ENCODE peak calls at places on chromosomes 13 and 19, in nine cellular contexts. One of them, this sample, is unnamed.

GRCh38 chr13:49539313-49539712 is 43.6 kb downstream of the PHF11 start:
- DNase-seq in RWPE2: no peak
- DNase-seq in Panc1: no peak
- DNase-seq in tibial artery: no peak
- DNase-seq in IMR-90: peak; percentile 20
- DNase-seq in hepatocyte: no peak
- DNase-seq in stomach: no peak
- DNase-seq in left ventricle myocardium inferior: no peak
- DNase-seq in thoracic aorta: no peak
- DNase-seq in this sample: no peak

GRCh38 chr13:98778749-98779148 is 26.3 kb upstream of the SLC15A1 start:
- DNase-seq in IMR-90: no peak
- DNase-seq in stomach: no peak
- DNase-seq in Panc1: no peak
- DNase-seq in hepatocyte: no peak
- DNase-seq in RWPE2: no peak
- DNase-seq in thoracic aorta: no peak
- DNase-seq in left ventricle myocardium inferior: no peak
- DNase-seq in tibial artery: no peak
- DNase-seq in this sample: no peak

GRCh38 chr13:80840313-80840976 is 499.5 kb upstream of the SPRY2 start:
- DNase-seq in tibial artery: peak; percentile 30
- DNase-seq in stomach: no peak
- DNase-seq in IMR-90: no peak
- DNase-seq in thoracic aorta: no peak
- DNase-seq in Panc1: no peak
- DNase-seq in left ventricle myocardium inferior: no peak
- DNase-seq in hepatocyte: no peak
- DNase-seq in RWPE2: no peak
- DNase-seq in this sample: no peak

GRCh38 chr19:24053601-24054000 is 33.4 kb upstream of the ZNF254 start:
- DNase-seq in thoracic aorta: no peak
- DNase-seq in RWPE2: no peak
- DNase-seq in stomach: no peak
- DNase-seq in left ventricle myocardium inferior: no peak
- DNase-seq in hepatocyte: no peak
- DNase-seq in IMR-90: no peak
- DNase-seq in Panc1: no peak
- DNase-seq in tibial artery: no peak
- DNase-seq in this sample: no peak

GRCh38 chr19:53389591-53390377 is 5.2 kb upstream of the ZNF765 start:
- DNase-seq in thoracic aorta: no peak
- DNase-seq in stomach: no peak
- DNase-seq in RWPE2: no peak
- DNase-seq in hepatocyte: no peak
- DNase-seq in tibial artery: no peak
- DNase-seq in Panc1: no peak
- DNase-seq in IMR-90: no peak
- DNase-seq in left ventricle myocardium inferior: no peak
- DNase-seq in this sample: no peak

GRCh38 chr13:76971215-76971614 is 20.7 kb upstream of the CLN5 start:
- DNase-seq in tibial artery: no peak
- DNase-seq in RWPE2: no peak
- DNase-seq in Panc1: no peak
- DNase-seq in thoracic aorta: no peak
- DNase-seq in stomach: no peak
- DNase-seq in left ventricle myocardium inferior: no peak
- DNase-seq in hepatocyte: no peak
- DNase-seq in IMR-90: no peak
- DNase-seq in this sample: no peak

GRCh38 chr13:50915562-50915961 is 6.0 kb downstream of the RNASEH2B start:
- DNase-seq in stomach: no peak
- DNase-seq in Panc1: no peak
- DNase-seq in hepatocyte: no peak
- DNase-seq in left ventricle myocardium inferior: no peak
- DNase-seq in IMR-90: no peak
- DNase-seq in thoracic aorta: no peak
- DNase-seq in RWPE2: no peak
- DNase-seq in tibial artery: no peak
- DNase-seq in this sample: no peak

GRCh38 chr13:30121666-30122065 is 185.7 kb downstream of the KATNAL1 start:
- DNase-seq in RWPE2: no peak
- DNase-seq in thoracic aorta: no peak
- DNase-seq in hepatocyte: no peak
- DNase-seq in left ventricle myocardium inferior: no peak
- DNase-seq in tibial artery: no peak
- DNase-seq in IMR-90: no peak
- DNase-seq in stomach: no peak
- DNase-seq in Panc1: no peak
- DNase-seq in this sample: no peak

GRCh38 chr13:40228981-40229380 is 437.5 kb downstream of the FOXO1 start:
- DNase-seq in RWPE2: no peak
- DNase-seq in IMR-90: no peak
- DNase-seq in left ventricle myocardium inferior: no peak
- DNase-seq in Panc1: no peak
- DNase-seq in thoracic aorta: no peak
- DNase-seq in hepatocyte: no peak
- DNase-seq in tibial artery: no peak
- DNase-seq in stomach: no peak
- DNase-seq in this sample: no peak

GRCh38 chr19:1860133-1860775 is 3.1 kb downstream of the KLF16 start:
- DNase-seq in left ventricle myocardium inferior: no peak
- DNase-seq in thoracic aorta: no peak
- DNase-seq in Panc1: no peak
- DNase-seq in tibial artery: no peak
- DNase-seq in IMR-90: peak; percentile 81
- DNase-seq in hepatocyte: peak; percentile 94
- DNase-seq in RWPE2: no peak
- DNase-seq in stomach: no peak
- DNase-seq in this sample: no peak

GRCh38 chr19:991174-991931 is 7.2 kb downstream of the WDR18 start:
- DNase-seq in stomach: no peak
- DNase-seq in hepatocyte: no peak
- DNase-seq in tibial artery: no peak
- DNase-seq in IMR-90: peak; percentile 46
- DNase-seq in Panc1: no peak
- DNase-seq in left ventricle myocardium inferior: no peak
- DNase-seq in thoracic aorta: no peak
- DNase-seq in RWPE2: no peak
- DNase-seq in this sample: no peak

GRCh38 chr13:109156181-109156935 is 526.9 kb downstream of the MYO16 start:
- DNase-seq in RWPE2: no peak
- DNase-seq in left ventricle myocardium inferior: peak; percentile 37
- DNase-seq in tibial artery: no peak
- DNase-seq in IMR-90: peak; percentile 86
- DNase-seq in stomach: no peak
- DNase-seq in thoracic aorta: no peak
- DNase-seq in Panc1: peak; percentile 66
- DNase-seq in hepatocyte: no peak
- DNase-seq in this sample: peak; percentile 81

GRCh38 chr13:109155301-109155761 is 525.9 kb downstream of the MYO16 start:
- DNase-seq in hepatocyte: no peak
- DNase-seq in IMR-90: peak; percentile 50
- DNase-seq in left ventricle myocardium inferior: no peak
- DNase-seq in Panc1: no peak
- DNase-seq in tibial artery: no peak
- DNase-seq in stomach: no peak
- DNase-seq in RWPE2: peak; percentile 89
- DNase-seq in thoracic aorta: no peak
- DNase-seq in this sample: no peak

GRCh38 chr13:109154146-109154545 is 524.7 kb downstream of the MYO16 start:
- DNase-seq in IMR-90: no peak
- DNase-seq in stomach: no peak
- DNase-seq in hepatocyte: no peak
- DNase-seq in Panc1: no peak
- DNase-seq in RWPE2: no peak
- DNase-seq in left ventricle myocardium inferior: no peak
- DNase-seq in tibial artery: no peak
- DNase-seq in thoracic aorta: no peak
- DNase-seq in this sample: no peak

GRCh38 chr13:109152941-109153340 is 523.5 kb downstream of the MYO16 start:
- DNase-seq in stomach: no peak
- DNase-seq in IMR-90: no peak
- DNase-seq in Panc1: no peak
- DNase-seq in RWPE2: no peak
- DNase-seq in hepatocyte: no peak
- DNase-seq in tibial artery: no peak
- DNase-seq in left ventricle myocardium inferior: no peak
- DNase-seq in thoracic aorta: no peak
- DNase-seq in this sample: no peak

DNA sequence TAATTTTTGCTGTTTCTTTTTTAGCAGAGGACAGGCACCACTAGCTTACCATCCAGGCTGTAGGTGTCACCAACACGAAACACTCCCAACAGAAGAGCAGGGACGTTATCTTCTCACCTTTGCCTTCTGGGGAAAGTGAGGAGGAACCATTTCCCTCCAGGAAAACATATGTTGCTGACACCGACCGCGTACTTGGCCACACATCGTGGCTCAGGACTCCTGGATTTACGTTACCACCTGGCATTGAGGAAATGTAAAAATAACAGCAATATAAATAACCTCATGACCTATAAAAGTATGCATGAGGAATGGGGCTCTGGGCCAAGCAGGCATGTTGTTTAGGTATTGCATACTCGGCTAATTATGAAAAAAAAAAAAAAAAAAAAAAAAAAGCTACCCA is 525.1 kb downstream of the MYO16 start:
- DNase-seq in hepatocyte: no peak
- DNase-seq in Panc1: no peak
- DNase-seq in IMR-90: no peak
- DNase-seq in left ventricle myocardium inferior: no peak
- DNase-seq in thoracic aorta: no peak
- DNase-seq in RWPE2: no peak
- DNase-seq in tibial artery: no peak
- DNase-seq in stomach: no peak
- DNase-seq in this sample: no peak
- H3K4me1 ChIP-seq in hepatocyte: peaks cover 13% of the 10 kb centered on the region
- H3K4me1 ChIP-seq in Panc1: peaks cover 45% of the 10 kb centered on the region
- H3K4me1 ChIP-seq in IMR-90: peaks cover 25% of the 10 kb centered on the region
- H3K4me1 ChIP-seq in left ventricle myocardium inferior: peaks cover 18% of the 10 kb centered on the region
- H3K4me1 ChIP-seq in thoracic aorta: peaks cover 30% of the 10 kb centered on the region
- H3K4me1 ChIP-seq in RWPE2: peaks cover 67% of the 10 kb centered on the region
- H3K4me1 ChIP-seq in tibial artery: peaks cover 14% of the 10 kb centered on the region
- H3K4me1 ChIP-seq in stomach: peaks cover 7% of the 10 kb centered on the region
- H3K4me1 ChIP-seq in this sample: no peaks in the 10 kb centered on the region

GRCh38 chr19:16070366-16070990 is 5.8 kb upstream of the TPM4 start:
- DNase-seq in RWPE2: peak; percentile 93
- DNase-seq in IMR-90: no peak
- DNase-seq in stomach: peak; percentile 92
- DNase-seq in left ventricle myocardium inferior: peak; percentile 46
- DNase-seq in hepatocyte: no peak
- DNase-seq in Panc1: no peak
- DNase-seq in thoracic aorta: peak; percentile 57
- DNase-seq in tibial artery: peak; percentile 73
- DNase-seq in this sample: peak; percentile 75
- TF ChIP-seq CTCF in RWPE2: no peak
- TF ChIP-seq CTCF in IMR-90: no peak
- TF ChIP-seq CTCF in stomach: no peak
- TF ChIP-seq CTCF in left ventricle myocardium inferior: no peak
- TF ChIP-seq CTCF in hepatocyte: no peak
- TF ChIP-seq CTCF in Panc1: no peak
- TF ChIP-seq CTCF in thoracic aorta: no peak
- TF ChIP-seq CTCF in tibial artery: no peak
- TF ChIP-seq CTCF in this sample: no peak

GRCh38 chr19:40716655-40717324 is at the start of the genes COQ8B and ITPKC:
- DNase-seq in tibial artery: peak; percentile 100
- DNase-seq in RWPE2: peak; percentile 100
- DNase-seq in IMR-90: peak; percentile 96
- DNase-seq in Panc1: peak; percentile 79
- DNase-seq in hepatocyte: peak; percentile 100
- DNase-seq in stomach: peak; percentile 100
- DNase-seq in thoracic aorta: peak; percentile 97
- DNase-seq in left ventricle myocardium inferior: peak; percentile 100
- DNase-seq in this sample: peak; percentile 99
- H3K4me1 ChIP-seq in tibial artery: peaks cover 59% of the 10 kb centered on the region
- H3K4me1 ChIP-seq in RWPE2: peaks cover 22% of the 10 kb centered on the region
- H3K4me1 ChIP-seq in IMR-90: peaks cover 9% of the 10 kb centered on the region
- H3K4me1 ChIP-seq in Panc1: peaks cover 11% of the 10 kb centered on the region
- H3K4me1 ChIP-seq in hepatocyte: peaks cover 24% of the 10 kb centered on the region
- H3K4me1 ChIP-seq in stomach: peaks cover 78% of the 10 kb centered on the region
- H3K4me1 ChIP-seq in thoracic aorta: peaks cover 47% of the 10 kb centered on the region
- H3K4me1 ChIP-seq in left ventricle myocardium inferior: peaks cover 77% of the 10 kb centered on the region
- H3K4me1 ChIP-seq in this sample: peaks cover 39% of the 10 kb centered on the region

GRCh38 chr13:24626449-24626848 is 53.8 kb upstream of the ATP12A start:
- DNase-seq in stomach: peak; percentile 17
- DNase-seq in IMR-90: no peak
- DNase-seq in Panc1: no peak
- DNase-seq in left ventricle myocardium inferior: no peak
- DNase-seq in tibial artery: no peak
- DNase-seq in thoracic aorta: no peak
- DNase-seq in hepatocyte: no peak
- DNase-seq in RWPE2: no peak
- DNase-seq in this sample: no peak

GRCh38 chr13:24625870-24626419 is 54.3 kb upstream of the ATP12A start:
- DNase-seq in RWPE2: no peak
- DNase-seq in thoracic aorta: no peak
- DNase-seq in Panc1: no peak
- DNase-seq in hepatocyte: no peak
- DNase-seq in IMR-90: no peak
- DNase-seq in left ventricle myocardium inferior: no peak
- DNase-seq in tibial artery: no peak
- DNase-seq in stomach: peak; percentile 25
- DNase-seq in this sample: no peak

GRCh38 chr13:24627864-24628418 is 52.3 kb upstream of the ATP12A start:
- DNase-seq in Panc1: no peak
- DNase-seq in IMR-90: no peak
- DNase-seq in stomach: no peak
- DNase-seq in left ventricle myocardium inferior: no peak
- DNase-seq in hepatocyte: no peak
- DNase-seq in thoracic aorta: no peak
- DNase-seq in tibial artery: no peak
- DNase-seq in RWPE2: no peak
- DNase-seq in this sample: no peak

GRCh38 chr13:24625324-24625723 is 54.9 kb upstream of the ATP12A start:
- DNase-seq in RWPE2: no peak
- DNase-seq in thoracic aorta: no peak
- DNase-seq in tibial artery: no peak
- DNase-seq in stomach: no peak
- DNase-seq in IMR-90: no peak
- DNase-seq in Panc1: no peak
- DNase-seq in left ventricle myocardium inferior: no peak
- DNase-seq in hepatocyte: no peak
- DNase-seq in this sample: no peak

DNA sequence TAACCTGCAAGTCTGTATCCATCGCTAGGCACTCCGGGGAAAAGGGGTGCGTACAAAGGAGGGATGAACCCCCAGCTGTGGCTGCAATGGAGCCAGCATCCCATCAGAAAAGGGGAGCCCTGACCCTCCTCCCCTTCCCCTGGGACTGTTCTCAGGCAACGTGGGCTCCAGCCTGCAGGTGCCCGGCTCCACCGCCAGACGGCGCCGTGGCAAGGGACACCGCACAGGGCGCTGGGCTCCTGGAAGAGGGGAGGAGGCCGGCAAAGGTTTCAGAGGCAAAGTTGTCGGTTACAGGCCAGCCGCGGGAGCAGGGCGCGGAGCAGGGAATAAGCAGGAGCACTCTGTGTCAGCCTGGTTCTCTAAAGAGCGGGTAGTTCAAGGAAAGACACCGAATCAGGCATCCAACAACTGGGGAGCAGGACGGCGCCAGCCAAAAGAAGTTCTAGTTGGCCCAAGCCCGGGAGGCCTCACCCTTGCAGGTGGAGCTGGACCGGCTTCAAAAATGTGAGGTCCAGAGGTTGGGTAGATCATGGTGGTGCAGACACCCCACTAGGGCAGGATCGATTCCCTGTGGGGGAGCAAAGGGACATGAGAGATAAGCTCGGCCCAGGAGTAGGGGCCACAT is 53.0 kb upstream of the ATP12A start:
- DNase-seq in tibial artery: no peak
- DNase-seq in RWPE2: no peak
- DNase-seq in stomach: peak; percentile 24
- DNase-seq in hepatocyte: peak; percentile 68
- DNase-seq in left ventricle myocardium inferior: no peak
- DNase-seq in thoracic aorta: no peak
- DNase-seq in Panc1: no peak
- DNase-seq in IMR-90: no peak
- DNase-seq in this sample: no peak
- TF ChIP-seq CTCF in tibial artery: peak; percentile 14
- TF ChIP-seq CTCF in RWPE2: peak; percentile 64
- TF ChIP-seq CTCF in stomach: no peak
- TF ChIP-seq CTCF in hepatocyte: peak; percentile 63
- TF ChIP-seq CTCF in left ventricle myocardium inferior: peak; percentile 65
- TF ChIP-seq CTCF in thoracic aorta: peak; percentile 29
- TF ChIP-seq CTCF in Panc1: peak; percentile 80
- TF ChIP-seq CTCF in IMR-90: peak; percentile 33
- TF ChIP-seq CTCF in this sample: no peak